ENCODE peak calls at places on chromosome 1, in seven cellular contexts. One of them, this sample, is unnamed.

GRCh38 chr1:14996133-14997050 is 157.2 kb upstream of the TMEM51 start:
- DNase-seq in CD4-positive, alpha-beta T cell: no peak
- DNase-seq in HCT116: peak
- DNase-seq in psoas muscle: no peak
- DNase-seq in coronary artery: no peak
- DNase-seq in HFF-Myc: peak
- DNase-seq in GM13976: no peak
- DNase-seq in this sample: no peak

GRCh38 chr1:11701551-11701961 is 10.0 kb downstream of the DRAXIN start:
- DNase-seq in CD4-positive, alpha-beta T cell: no peak
- DNase-seq in HCT116: no peak
- DNase-seq in psoas muscle: no peak
- DNase-seq in coronary artery: no peak
- DNase-seq in HFF-Myc: no peak
- DNase-seq in GM13976: no peak
- DNase-seq in this sample: no peak

GRCh38 chr1:229558460-229559335 is at the start of gene ABCB10:
- DNase-seq in CD4-positive, alpha-beta T cell: peak
- DNase-seq in HCT116: peak
- DNase-seq in psoas muscle: peak
- DNase-seq in coronary artery: peak
- DNase-seq in HFF-Myc: peak
- DNase-seq in GM13976: peak
- DNase-seq in this sample: peak

GRCh38 chr1:230375795-230376194 is 50.3 kb downstream of the PGBD5 start:
- DNase-seq in CD4-positive, alpha-beta T cell: no peak
- DNase-seq in HCT116: no peak
- DNase-seq in psoas muscle: no peak
- DNase-seq in coronary artery: no peak
- DNase-seq in HFF-Myc: no peak
- DNase-seq in GM13976: no peak
- DNase-seq in this sample: no peak

GRCh38 chr1:33050221-33051076 is 13.8 kb upstream of the AK2 start:
- DNase-seq in CD4-positive, alpha-beta T cell: no peak
- DNase-seq in HCT116: peak
- DNase-seq in psoas muscle: no peak
- DNase-seq in coronary artery: no peak
- DNase-seq in HFF-Myc: peak
- DNase-seq in GM13976: no peak
- DNase-seq in this sample: no peak

GRCh38 chr1:155082301-155082940 is 3.8 kb downstream of the EFNA3 start:
- DNase-seq in CD4-positive, alpha-beta T cell: no peak
- DNase-seq in HCT116: no peak
- DNase-seq in psoas muscle: no peak
- DNase-seq in coronary artery: no peak
- DNase-seq in HFF-Myc: no peak
- DNase-seq in GM13976: no peak
- DNase-seq in this sample: no peak

GRCh38 chr1:89065077-89065868 is at the start of gene GBP1:
- DNase-seq in CD4-positive, alpha-beta T cell: no peak
- DNase-seq in HCT116: no peak
- DNase-seq in psoas muscle: no peak
- DNase-seq in coronary artery: no peak
- DNase-seq in HFF-Myc: peak
- DNase-seq in GM13976: no peak
- DNase-seq in this sample: no peak

GRCh38 chr1:213484758-213485157 is 433.7 kb downstream of the RPS6KC1 start:
- DNase-seq in CD4-positive, alpha-beta T cell: no peak
- DNase-seq in HCT116: no peak
- DNase-seq in psoas muscle: no peak
- DNase-seq in coronary artery: no peak
- DNase-seq in HFF-Myc: no peak
- DNase-seq in GM13976: no peak
- DNase-seq in this sample: no peak

GRCh38 chr1:30790850-30791778 is 33.5 kb upstream of the LAPTM5 start:
- DNase-seq in CD4-positive, alpha-beta T cell: no peak
- DNase-seq in HCT116: no peak
- DNase-seq in psoas muscle: no peak
- DNase-seq in coronary artery: no peak
- DNase-seq in HFF-Myc: no peak
- DNase-seq in GM13976: peak
- DNase-seq in this sample: no peak

GRCh38 chr1:218401896-218402770 is 57.0 kb downstream of the TGFB2 start:
- DNase-seq in CD4-positive, alpha-beta T cell: no peak
- DNase-seq in HCT116: no peak
- DNase-seq in psoas muscle: no peak
- DNase-seq in coronary artery: no peak
- DNase-seq in HFF-Myc: no peak
- DNase-seq in GM13976: no peak
- DNase-seq in this sample: no peak

GRCh38 chr1:64841330-64842065 is 96.6 kb downstream of the RAVER2 start:
- DNase-seq in CD4-positive, alpha-beta T cell: no peak
- DNase-seq in HCT116: no peak
- DNase-seq in psoas muscle: no peak
- DNase-seq in coronary artery: no peak
- DNase-seq in HFF-Myc: no peak
- DNase-seq in GM13976: no peak
- DNase-seq in this sample: no peak

DNA sequence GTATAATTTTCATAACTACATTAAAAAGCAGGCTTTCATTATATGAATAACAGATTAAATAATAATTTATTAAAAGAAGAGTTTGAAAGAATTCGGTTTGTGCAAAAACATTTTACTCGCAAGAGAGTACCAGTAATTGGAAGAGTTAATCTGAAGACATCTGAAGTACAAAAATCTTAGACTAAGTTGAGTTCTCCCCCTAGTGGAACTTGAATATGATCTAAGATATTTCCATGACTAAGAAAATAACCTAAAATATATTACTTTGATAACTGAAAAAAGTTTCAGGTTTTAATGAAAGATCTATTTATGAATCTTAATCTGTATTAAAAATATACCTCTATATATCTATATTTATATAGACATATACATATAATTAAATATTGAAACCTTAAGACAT is 112.5 kb upstream of the GFI1 start:
- DNase-seq in CD4-positive, alpha-beta T cell: no peak
- DNase-seq in HCT116: peak
- DNase-seq in psoas muscle: no peak
- DNase-seq in coronary artery: no peak
- DNase-seq in HFF-Myc: no peak
- DNase-seq in GM13976: peak
- DNase-seq in this sample: no peak
- TF ChIP-seq CTCF in CD4-positive, alpha-beta T cell: peak
- TF ChIP-seq CTCF in HCT116: peak
- TF ChIP-seq CTCF in psoas muscle: peak
- TF ChIP-seq CTCF in coronary artery: no peak
- TF ChIP-seq CTCF in HFF-Myc: no peak
- TF ChIP-seq CTCF in GM13976: peak
- TF ChIP-seq CTCF in this sample: peak

DNA sequence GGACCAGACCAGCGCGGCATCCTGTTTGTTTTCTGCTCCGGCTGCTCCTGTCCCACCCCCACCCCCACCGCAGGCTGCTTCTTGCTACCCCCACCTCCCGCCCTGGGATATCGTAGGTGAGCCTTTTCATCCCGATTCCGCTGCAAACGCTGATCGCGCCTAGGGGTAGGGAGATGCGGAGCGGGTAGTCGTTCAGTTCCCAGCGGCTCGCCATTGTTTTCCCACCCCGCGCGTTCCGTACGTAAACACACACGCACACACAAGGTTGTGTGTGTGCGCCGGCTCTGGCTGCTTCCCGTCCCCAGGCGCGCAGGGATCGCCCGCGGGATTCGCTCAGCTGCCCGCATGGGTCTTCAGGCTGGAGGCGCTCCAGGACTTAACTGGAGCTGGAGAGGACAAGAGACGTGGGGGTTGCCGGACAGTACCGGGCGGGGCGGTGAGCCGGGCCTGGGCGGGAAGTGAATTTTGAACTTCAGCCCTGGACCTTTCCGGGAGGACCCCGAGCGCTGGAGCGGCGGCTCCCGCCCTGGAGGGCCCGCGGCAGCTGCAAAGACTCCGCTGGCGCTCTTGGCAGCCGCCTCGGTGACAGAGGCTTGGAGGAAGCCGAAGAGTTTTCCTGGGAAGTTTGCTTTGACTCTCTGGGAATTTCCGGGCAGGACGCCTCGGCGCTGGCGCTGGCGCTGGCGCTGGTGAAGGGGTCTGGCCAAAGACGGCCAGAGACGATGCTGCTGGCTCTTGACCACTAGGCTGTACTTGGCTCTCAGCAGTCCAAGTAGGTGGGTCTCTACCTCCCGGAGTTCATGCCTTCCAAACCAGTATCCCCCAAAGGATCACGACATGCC is 1.6 kb downstream of the SOX13 start:
- DNase-seq in CD4-positive, alpha-beta T cell: no peak
- DNase-seq in HCT116: no peak
- DNase-seq in psoas muscle: peak
- DNase-seq in coronary artery: no peak
- DNase-seq in HFF-Myc: no peak
- DNase-seq in GM13976: no peak
- DNase-seq in this sample: peak
- TF ChIP-seq CTCF in CD4-positive, alpha-beta T cell: no peak
- TF ChIP-seq CTCF in HCT116: no peak
- TF ChIP-seq CTCF in psoas muscle: no peak
- TF ChIP-seq CTCF in coronary artery: no peak
- TF ChIP-seq CTCF in HFF-Myc: no peak
- TF ChIP-seq CTCF in GM13976: no peak
- TF ChIP-seq CTCF in this sample: no peak

DNA sequence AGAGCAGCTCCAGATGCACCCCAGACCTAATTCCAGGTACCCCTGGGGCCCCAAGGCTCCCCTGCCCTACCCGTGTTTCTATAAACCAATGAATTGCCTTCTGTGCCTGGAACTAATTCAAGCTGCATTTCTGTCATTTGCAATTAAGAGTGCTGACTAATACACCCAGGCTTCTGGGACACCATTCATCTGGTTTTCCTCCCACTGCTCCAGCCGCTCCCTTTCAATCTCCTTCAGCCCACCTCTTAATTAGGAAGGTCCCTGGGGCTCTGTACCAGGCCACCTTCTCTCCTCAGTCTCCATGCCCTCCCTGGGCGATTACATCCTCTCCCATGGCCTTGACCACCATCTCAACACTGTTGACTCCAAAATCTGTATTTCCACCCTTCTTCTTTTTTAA is 9.4 kb upstream of the GJB3 start:
- DNase-seq in CD4-positive, alpha-beta T cell: no peak
- DNase-seq in HCT116: no peak
- DNase-seq in psoas muscle: no peak
- DNase-seq in coronary artery: no peak
- DNase-seq in HFF-Myc: no peak
- DNase-seq in GM13976: no peak
- DNase-seq in this sample: no peak
- TF ChIP-seq CTCF in CD4-positive, alpha-beta T cell: no peak
- TF ChIP-seq CTCF in HCT116: no peak
- TF ChIP-seq CTCF in psoas muscle: no peak
- TF ChIP-seq CTCF in coronary artery: no peak
- TF ChIP-seq CTCF in HFF-Myc: no peak
- TF ChIP-seq CTCF in GM13976: no peak
- TF ChIP-seq CTCF in this sample: no peak

GRCh38 chr1:232643227-232643626 is 13.3 kb upstream of the SIPA1L2 start:
- DNase-seq in CD4-positive, alpha-beta T cell: no peak
- DNase-seq in HCT116: no peak
- DNase-seq in psoas muscle: no peak
- DNase-seq in coronary artery: no peak
- DNase-seq in HFF-Myc: no peak
- DNase-seq in GM13976: no peak
- DNase-seq in this sample: no peak
- TF ChIP-seq CTCF in CD4-positive, alpha-beta T cell: no peak
- TF ChIP-seq CTCF in HCT116: no peak
- TF ChIP-seq CTCF in psoas muscle: no peak
- TF ChIP-seq CTCF in coronary artery: no peak
- TF ChIP-seq CTCF in HFF-Myc: no peak
- TF ChIP-seq CTCF in GM13976: no peak
- TF ChIP-seq CTCF in this sample: no peak

DNA sequence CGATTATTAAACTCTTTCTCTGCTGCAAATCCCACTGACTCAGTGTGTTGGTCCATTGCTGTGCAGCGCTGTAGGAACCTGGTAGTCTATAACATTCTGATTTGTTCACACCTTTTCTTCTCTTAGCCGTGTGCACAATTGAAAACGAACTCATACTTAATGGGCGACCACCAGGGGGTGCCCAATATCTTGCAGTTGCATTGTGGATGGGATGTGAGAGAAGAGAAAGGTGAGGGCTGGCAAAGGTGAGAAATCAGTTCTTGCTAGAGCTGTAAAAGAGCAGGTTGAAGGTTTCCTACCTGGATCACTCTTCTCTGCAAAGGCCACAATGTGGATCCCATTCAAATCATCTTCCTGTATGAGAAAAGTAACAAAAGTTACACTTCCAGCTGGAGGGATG is 51.0 kb downstream of the CASQ2 start:
- DNase-seq in CD4-positive, alpha-beta T cell: no peak
- DNase-seq in HCT116: peak
- DNase-seq in psoas muscle: peak
- DNase-seq in coronary artery: no peak
- DNase-seq in HFF-Myc: no peak
- DNase-seq in GM13976: peak
- DNase-seq in this sample: peak
- TF ChIP-seq CTCF in CD4-positive, alpha-beta T cell: peak
- TF ChIP-seq CTCF in HCT116: peak
- TF ChIP-seq CTCF in psoas muscle: peak
- TF ChIP-seq CTCF in coronary artery: peak
- TF ChIP-seq CTCF in HFF-Myc: peak
- TF ChIP-seq CTCF in GM13976: peak
- TF ChIP-seq CTCF in this sample: peak

This sample was measured in endothelial cell.